ENCODE peak calls at places on chromosomes 11 and 22, in six cellular contexts. W, Y, Z, X, R and T are unnamed samples.

GRCh38 chr11:14117632-14118031 is 155.1 kb downstream of the SPON1 start:
- DNase-seq in W (no peak), Y (no peak), Z (no peak), X (no peak), R (no peak), T (no peak)

GRCh38 chr11:9753031-9753430 is 89.2 kb downstream of the SWAP70 start:
- DNase-seq in W (no peak), Y (no peak), Z (peak; percentile 46), X (no peak), R (no peak), T (no peak)

GRCh38 chr11:1639102-1639620 is 9.6 kb downstream of the KRTAP5-5 start:
- DNase-seq in W (no peak), Y (no peak), Z (no peak), X (no peak), R (no peak), T (no peak)

GRCh38 chr11:126426820-126427749 is 71.6 kb downstream of the ST3GAL4 start:
- DNase-seq in W (peak; percentile 49), Y (no peak), Z (no peak), X (no peak), R (no peak), T (no peak)

GRCh38 chr11:1199689-1200610 is 22.9 kb upstream of the MUC5B start:
- DNase-seq in W (no peak), Y (no peak), Z (no peak), X (no peak), R (no peak), T (peak; percentile 8)

GRCh38 chr11:36509265-36509664 is 807 bp downstream of the TRAF6 start:
- DNase-seq in W (peak; percentile 47), Y (no peak), Z (no peak), X (no peak), R (no peak), T (no peak)

GRCh38 chr11:125586618-125587017 is 6.0 kb upstream of the STT3A start:
- DNase-seq in W (no peak), Y (no peak), Z (no peak), X (no peak), R (no peak), T (no peak)

GRCh38 chr11:116503216-116504160 is 269.3 kb downstream of the BUD13 start:
- DNase-seq in W (no peak), Y (no peak), Z (no peak), X (no peak), R (no peak), T (no peak)

GRCh38 chr11:107078375-107078774 is 60.1 kb upstream of the GUCY1A2 start:
- DNase-seq in W (no peak), Y (no peak), Z (no peak), X (no peak), R (no peak), T (no peak)

GRCh38 chr22:31496735-31497146 is 405 bp downstream of the SFI1 start:
- DNase-seq in W (peak; percentile 36), Y (no peak), Z (no peak), X (no peak), R (no peak), T (no peak)

GRCh38 chr11:66157182-66157864 is 87.3 kb downstream of the PACS1 start:
- DNase-seq in W (no peak), Y (no peak), Z (no peak), X (no peak), R (peak; percentile 25), T (no peak)

GRCh38 chr11:27839226-27839913 is 139.1 kb upstream of the BDNF start:
- DNase-seq in W (no peak), Y (no peak), Z (no peak), X (no peak), R (no peak), T (no peak)

GRCh38 chr22:37121887-37122591 is 12.5 kb upstream of the TMPRSS6 start:
- DNase-seq in W (peak; percentile 16), Y (peak; percentile 17), Z (peak; percentile 59), X (no peak), R (peak; percentile 78), T (no peak)

GRCh38 chr11:75475767-75476650 is 43.0 kb upstream of the KLHL35 start:
- DNase-seq in W (peak; percentile 25), Y (no peak), Z (no peak), X (peak; percentile 66), R (peak; percentile 40), T (no peak)

DNA sequence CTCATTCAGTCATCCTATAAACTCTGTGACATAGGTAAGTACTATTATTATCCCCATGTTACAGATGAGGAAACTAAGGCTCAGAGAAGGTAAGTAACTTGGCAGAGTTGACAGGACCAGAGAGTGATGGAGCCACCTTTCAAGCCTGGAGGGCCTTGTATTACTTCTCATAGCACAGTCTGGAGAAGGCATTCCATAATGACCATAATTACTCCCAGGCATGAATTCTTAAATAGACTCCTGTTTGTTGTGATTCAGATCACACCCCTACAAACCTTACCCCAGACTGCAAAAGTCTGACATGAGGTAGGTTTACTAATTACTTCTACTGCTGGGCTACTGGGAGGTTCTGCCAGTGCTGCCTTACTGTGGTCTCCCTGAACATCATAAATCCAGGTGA is 77.0 kb downstream of the CD44 start:
- DNase-seq in W (no peak), Y (no peak), Z (no peak), X (no peak), R (no peak), T (no peak)
- TF ChIP-seq POLR2A in W (no peak), Y (no peak), Z (no peak), X (no peak), R (no peak), T (no peak)

GRCh38 chr11:5196731-5197130 is 3.8 kb downstream of the OR51V1 start:
- DNase-seq in W (no peak), Y (no peak), Z (no peak), X (no peak), R (no peak), T (no peak)
- TF ChIP-seq POLR2A in W (no peak), Y (no peak), Z (no peak), X (no peak), R (no peak), T (no peak)

GRCh38 chr11:12930850-12931249 is 78.3 kb upstream of the RASSF10 start:
- DNase-seq in W (no peak), Y (no peak), Z (no peak), X (no peak), R (no peak), T (no peak)
- TF ChIP-seq POLR2A in W (no peak), Y (no peak), Z (no peak), X (no peak), R (no peak), T (no peak)

GRCh38 chr11:119338946-119339580 is 1.6 kb downstream of the C1QTNF5 start:
- DNase-seq in W (no peak), Y (no peak), Z (no peak), X (no peak), R (no peak), T (no peak)

GRCh38 chr11:119338318-119338890 is 2.3 kb downstream of the C1QTNF5 start:
- DNase-seq in W (peak; percentile 85), Y (no peak), Z (peak; percentile 83), X (peak; percentile 74), R (peak; percentile 80), T (peak; percentile 68)

GRCh38 chr11:119335655-119336543 is 1.6 kb downstream of the RNF26 start:
- DNase-seq in W (no peak), Y (no peak), Z (no peak), X (no peak), R (no peak), T (peak; percentile 96)

GRCh38 chr11:119336744-119337469 is 2.6 kb downstream of the RNF26 start:
- DNase-seq in W (no peak), Y (no peak), Z (no peak), X (no peak), R (no peak), T (peak; percentile 39)

GRCh38 chr11:119337581-119338317 is 2.9 kb downstream of the C1QTNF5 start:
- DNase-seq in W (no peak), Y (no peak), Z (no peak), X (no peak), R (no peak), T (peak; percentile 39)
- TF ChIP-seq POLR2A in W (no peak), Y (no peak), Z (no peak), X (no peak), R (no peak), T (no peak)